ENCODE peak calls at places on chromosome 5, in eight cellular contexts. L is lower lobe of right lung; N is stimulated activated CD8-positive, alpha-beta memory T cell treated with anti-CD3 and anti-CD28 coated beads, Interleukin-15, amount 100 ng/mL, for 4 hours; C is fibroblast of pulmonary artery; G is effector memory CD8-positive, alpha-beta T cell; Q is stimulated activated CD4-positive, alpha-beta T cell treated with anti-CD3 and anti-CD28 coated beads, Interleukin-2, amount 100 ng/mL, for 48 hours; I is BJ; S is occipital lobe. H is an unnamed sample.

GRCh38 chr5:157546456-157547100 is 29.0 kb downstream of the ADAM19 start:
- DNase-seq in G (no peak), C (peak; percentile 79), I (no peak), L (no peak), Q (no peak), S (no peak), N (no peak), H (no peak)

GRCh38 chr5:14574891-14575496 is 6.6 kb upstream of the OTULINL start:
- DNase-seq in L (peak; percentile 53), N (no peak), I (no peak), C (no peak), G (no peak), Q (no peak), S (no peak), H (no peak)

GRCh38 chr5:67910599-67910998 is 305.0 kb upstream of the PIK3R1 start:
- DNase-seq in S (no peak), N (no peak), I (no peak), C (peak; percentile 48), G (no peak), Q (no peak), L (no peak), H (no peak)

GRCh38 chr5:159978358-159978757 is 30.6 kb upstream of the TTC1 start:
- DNase-seq in C (no peak), S (no peak), L (no peak), N (no peak), G (no peak), Q (no peak), I (no peak), H (no peak)

GRCh38 chr5:177178905-177179304 is 45.3 kb downstream of the NSD1 start:
- DNase-seq in N (no peak), G (no peak), S (no peak), L (no peak), Q (no peak), I (no peak), C (no peak), H (no peak)

GRCh38 chr5:1465966-1466471 is 20.8 kb upstream of the SLC6A3 start:
- DNase-seq in N (no peak), I (no peak), G (no peak), C (no peak), L (no peak), Q (no peak), S (no peak), H (no peak)

GRCh38 chr5:89299998-89300397 is 417.0 kb upstream of the MEF2C start:
- DNase-seq in G (no peak), S (no peak), N (no peak), I (no peak), C (no peak), Q (no peak), L (no peak), H (no peak)

GRCh38 chr5:180209137-180209581 is at the start of gene RASGEF1C:
- DNase-seq in C (peak; percentile 62), N (peak; percentile 8), I (no peak), L (peak; percentile 71), S (no peak), Q (peak; percentile 73), G (peak; percentile 70), H (peak; percentile 56)